ENCODE peak calls at places on chromosomes 1 and 21, in five cellular contexts. A is neuronal stem cell, O is mesenchymal stem cell, X is H1, L is H9. D is an unnamed sample.
A peak's percentile ranks its signal among the peaks of the same experiment; 100 is the strongest.

GRCh38 chr1:239387304-239388231 is 1.2 kb downstream of the CHRM3 start:
- DNase-seq in A (peak; percentile 30), O (no peak), X (peak; percentile 67), L (peak; percentile 50), D (peak; percentile 3)

GRCh38 chr1:6612641-6613360 is 730 bp upstream of the PHF13 start:
- DNase-seq in A (no peak), O (peak; percentile 71), X (no peak), L (no peak), D (peak; percentile 93)

GRCh38 chr1:172322219-172323061 is 98.0 kb upstream of the C1orf105 start:
- DNase-seq in A (no peak), O (peak; percentile 89), X (no peak), L (no peak), D (no peak)

GRCh38 chr1:52739699-52740467 is 13.6 kb downstream of the ZYG11B start:
- DNase-seq in A (no peak), O (no peak), X (no peak), L (no peak), D (no peak)

GRCh38 chr1:211469938-211470529 is 21.9 kb downstream of the RD3 start:
- DNase-seq in A (peak; percentile 72), O (peak; percentile 66), X (peak; percentile 92), L (peak; percentile 95), D (peak; percentile 74)

GRCh38 chr1:100502052-100502792 is 35.7 kb upstream of the GPR88 start:
- DNase-seq in A (no peak), O (no peak), X (no peak), L (no peak), D (peak; percentile 39)

GRCh38 chr1:228016653-228017355 is 10.0 kb downstream of the WNT3A start:
- DNase-seq in A (no peak), O (no peak), X (no peak), L (no peak), D (no peak)

GRCh38 chr1:182601416-182601786 is 2.8 kb downstream of the RGS16 start:
- DNase-seq in A (peak; percentile 84), O (peak; percentile 79), X (peak; percentile 72), L (peak; percentile 79), D (peak; percentile 76)

GRCh38 chr1:202192770-202193613 is 607 bp upstream of the LGR6 start:
- DNase-seq in A (peak; percentile 58), O (peak; percentile 52), X (peak; percentile 92), L (peak; percentile 87), D (peak; percentile 75)

GRCh38 chr1:206575165-206575893 is 36.9 kb downstream of the EIF2D start:
- DNase-seq in A (no peak), O (peak; percentile 44), X (no peak), L (no peak), D (peak; percentile 37)

GRCh38 chr21:44874497-44875331 is 1.2 kb upstream of the PTTG1IP start:
- DNase-seq in A (no peak), O (no peak), X (peak; percentile 73), L (no peak), D (peak; percentile 19)

GRCh38 chr1:7669559-7670208 is 101.4 kb upstream of the VAMP3 start:
- DNase-seq in A (no peak), O (peak; percentile 43), X (peak; percentile 93), L (peak; percentile 89), D (no peak)

GRCh38 chr1:115365738-115366137 is 27.7 kb upstream of the NGF start:
- DNase-seq in A (no peak), O (no peak), X (no peak), L (no peak), D (no peak)

GRCh38 chr1:22139066-22139594 is 3.8 kb downstream of the WNT4 start:
- DNase-seq in A (no peak), O (no peak), X (no peak), L (no peak), D (no peak)

GRCh38 chr1:179046808-179047636 is 21.3 kb downstream of the FAM20B start:
- DNase-seq in A (no peak), O (peak; percentile 42), X (no peak), L (no peak), D (no peak)

GRCh38 chr1:47487826-47488450 is 50.1 kb downstream of the FOXD2 start:
- DNase-seq in A (no peak), O (no peak), X (no peak), L (no peak), D (no peak)

GRCh38 chr1:50424045-50424939 is 1.0 kb upstream of the DMRTA2 start:
- DNase-seq in A (no peak), O (peak; percentile 38), X (no peak), L (no peak), D (no peak)

GRCh38 chr1:17661546-17662157 is 93.5 kb upstream of the ACTL8 start:
- DNase-seq in A (peak; percentile 83), O (peak; percentile 61), X (peak; percentile 96), L (peak; percentile 79), D (peak; percentile 83)

GRCh38 chr1:166511754-166512153 is 327.5 kb upstream of the POGK start:
- DNase-seq in A (no peak), O (no peak), X (no peak), L (no peak), D (no peak)

GRCh38 chr1:22343456-22344426 is 107.9 kb upstream of the ZBTB40 start:
- DNase-seq in A (no peak), O (no peak), X (no peak), L (no peak), D (no peak)

GRCh38 chr1:45348966-45349677 is 8.9 kb upstream of the MUTYH start:
- DNase-seq in A (no peak), O (no peak), X (no peak), L (no peak), D (peak; percentile 10)

GRCh38 chr1:185987611-185988441 is 253.6 kb downstream of the HMCN1 start:
- DNase-seq in A (no peak), O (no peak), X (no peak), L (no peak), D (no peak)

GRCh38 chr1:168488153-168488552 is 55.6 kb downstream of the XCL2 start:
- DNase-seq in A (no peak), O (no peak), X (no peak), L (no peak), D (no peak)

GRCh38 chr21:43269981-43270670 is 101.3 kb downstream of the CRYAA start:
- DNase-seq in A (no peak), O (no peak), X (no peak), L (no peak), D (no peak)

GRCh38 chr1:45329445-45329844 is 2.8 kb downstream of the HPDL start:
- DNase-seq in A (no peak), O (no peak), X (no peak), L (peak; percentile 78), D (peak; percentile 67)

GRCh38 chr1:180632326-180633088 is 685 bp downstream of the XPR1 start:
- DNase-seq in A (no peak), O (no peak), X (peak; percentile 86), L (peak; percentile 72), D (no peak)

GRCh38 chr1:47587891-47588582 is 150.2 kb downstream of the FOXD2 start:
- DNase-seq in A (no peak), O (peak; percentile 36), X (peak; percentile 43), L (peak; percentile 25), D (no peak)

GRCh38 chr1:227131193-227131592 is 187.1 kb downstream of the CDC42BPA start:
- DNase-seq in A (no peak), O (peak; percentile 53), X (no peak), L (no peak), D (no peak)

GRCh38 chr1:55938376-55938850 is 641.0 kb downstream of the PLPP3 start:
- DNase-seq in A (no peak), O (no peak), X (no peak), L (no peak), D (no peak)

GRCh38 chr1:99788896-99789295 is 22.5 kb upstream of the FRRS1 start:
- DNase-seq in A (no peak), O (no peak), X (no peak), L (no peak), D (no peak)

GRCh38 chr1:231214918-231215675 is 25.9 kb upstream of the GNPAT start:
- DNase-seq in A (no peak), O (no peak), X (no peak), L (no peak), D (no peak)

GRCh38 chr1:5973771-5974170 is 18.5 kb downstream of the NPHP4 start:
- DNase-seq in A (no peak), O (no peak), X (no peak), L (peak; percentile 35), D (no peak)

GRCh38 chr1:85321237-85321964 is 45.0 kb upstream of the BCL10 start:
- DNase-seq in A (no peak), O (peak; percentile 75), X (no peak), L (no peak), D (no peak)
- H3K18ac ChIP-seq in A (no peak overlapping the region), O (no peak overlapping the region), X (no peak overlapping the region), L (no peak overlapping the region), D (no peak overlapping the region)

GRCh38 chr1:74470936-74471335 is 41.5 kb downstream of the LRRC53 start:
- DNase-seq in A (no peak), O (no peak), X (no peak), L (no peak), D (no peak)
- H2BK12ac ChIP-seq in A (no peak overlapping the region), O (no peak overlapping the region), X (no peak overlapping the region), L (no peak overlapping the region), D (no peak overlapping the region)

GRCh38 chr1:33433509-33434362 is 2.8 kb upstream of the PHC2 start:
- DNase-seq in A (no peak), O (peak; percentile 100), X (no peak), L (no peak), D (peak; percentile 94)

GRCh38 chr1:33436557-33437296 is 5.8 kb upstream of the PHC2 start:
- DNase-seq in A (no peak), O (peak; percentile 46), X (no peak), L (no peak), D (no peak)

GRCh38 chr1:33435096-33435820 is 4.4 kb upstream of the PHC2 start:
- DNase-seq in A (no peak), O (peak; percentile 84), X (no peak), L (no peak), D (peak; percentile 8)

GRCh38 chr1:33430751-33431593 is at the start of gene PHC2:
- DNase-seq in A (peak; percentile 91), O (peak; percentile 97), X (peak; percentile 97), L (peak; percentile 99), D (peak; percentile 99)

GRCh38 chr1:33434363-33434750 is 3.5 kb upstream of the PHC2 start:
- DNase-seq in A (no peak), O (no peak), X (no peak), L (no peak), D (peak; percentile 73)
- H3K18ac ChIP-seq in A (no peak overlapping the region), O (no peak overlapping the region), X (no peak overlapping the region), L (no peak overlapping the region), D (no peak overlapping the region)

GRCh38 chr1:246827396-246827795 is 103.2 kb downstream of the SCCPDH start:
- DNase-seq in A (no peak), O (no peak), X (no peak), L (no peak), D (no peak)
- H2BK12ac ChIP-seq in A (no peak overlapping the region), O (no peak overlapping the region), X (no peak overlapping the region), L (no peak overlapping the region), D (no peak overlapping the region)

DNA sequence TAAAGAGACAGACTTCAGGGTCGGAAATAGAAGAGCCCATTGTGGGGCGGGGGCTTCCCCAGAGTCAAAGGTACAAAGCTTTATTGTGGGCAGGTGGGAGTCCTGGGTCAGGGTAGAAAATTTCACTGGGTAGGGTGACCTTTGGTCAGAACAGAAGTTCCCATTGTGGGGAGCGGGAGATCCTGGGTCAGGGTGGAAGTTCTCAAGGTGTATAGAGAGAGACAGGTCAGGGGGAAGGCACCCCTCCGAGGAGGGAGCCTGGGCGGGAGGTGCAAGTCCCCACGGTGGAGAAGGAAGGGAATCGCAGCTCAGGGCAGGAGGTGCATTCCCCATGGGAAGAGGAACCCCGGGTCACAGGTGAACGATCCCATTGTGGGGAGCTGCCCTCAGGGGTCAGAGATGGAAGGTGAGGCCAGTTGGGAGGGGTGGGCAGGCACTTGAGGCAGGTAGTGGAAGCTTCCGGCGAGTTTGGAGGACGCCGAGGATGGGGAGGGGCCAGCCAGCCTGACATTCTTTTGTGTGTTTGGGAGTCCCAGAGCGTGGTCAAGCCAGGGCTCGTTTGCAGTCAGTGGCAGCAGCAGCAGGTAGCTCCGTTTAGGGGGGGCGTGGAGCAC is 596 bp downstream of the LYPLA2 start:
- DNase-seq in A (no peak), O (no peak), X (peak; percentile 63), L (peak; percentile 82), D (peak; percentile 60)
- H3K18ac ChIP-seq in A (peak overlapping the region; percentile 1), O (peak overlapping the region; percentile 80), X (peak overlapping the region; percentile 60), L (no peak overlapping the region), D (peak overlapping the region; percentile 73)

D was measured in trophoblast cell.